ENCODE peak calls at places on chromosomes 4 and X, in eight cellular contexts. J, H, B, G, V, U, L and Q are unnamed samples.

GRCh38 chr4:188854451-188854850 is 715.2 kb downstream of the TRIML1 start:
- DNase-seq in B (no peak), U (no peak), V (no peak), H (peak), J (no peak), G (no peak), L (no peak), Q (no peak)

GRCh38 chr4:110085131-110085530 is 113.3 kb downstream of the ELOVL6 start:
- DNase-seq in U (no peak), B (no peak), G (no peak), H (peak), L (no peak), V (no peak), J (peak), Q (no peak)

GRCh38 chr4:168773388-168774195 is 236.5 kb downstream of the CBR4 start:
- DNase-seq in V (no peak), G (no peak), B (no peak), U (no peak), L (no peak), J (no peak), H (no peak), Q (peak)

GRCh38 chrX:107029752-107030151 is 29.7 kb upstream of the MORC4 start:
- DNase-seq in B (no peak), U (no peak), J (no peak), V (no peak), L (no peak), H (no peak), G (no peak), Q (no peak)

GRCh38 chrX:107825698-107826285 is at the start of gene MID2:
- DNase-seq in H (peak), G (peak), L (peak), U (peak), B (peak), J (peak), V (peak), Q (peak)

GRCh38 chrX:39762266-39762841 is 335.4 kb downstream of the BCOR start:
- DNase-seq in V (no peak), J (no peak), H (peak), L (no peak), U (no peak), G (no peak), B (no peak), Q (no peak)

GRCh38 chrX:21932277-21932996 is 8.1 kb upstream of the SMS start:
- DNase-seq in U (no peak), B (no peak), G (no peak), L (no peak), H (peak), J (peak), V (no peak), Q (no peak)

GRCh38 chr4:40185830-40186664 is 10.8 kb upstream of the RHOH start:
- DNase-seq in J (no peak), B (no peak), L (no peak), H (no peak), G (peak), V (no peak), U (no peak), Q (no peak)

GRCh38 chrX:122777766-122778165 is 406.3 kb upstream of the GRIA3 start:
- DNase-seq in U (no peak), V (no peak), L (no peak), H (peak), B (no peak), G (no peak), J (no peak), Q (no peak)
- TF ChIP-seq CTCF in U (peak), V (no peak), L (no peak), H (no peak), B (no peak), G (no peak), J (peak), Q (no peak)

DNA sequence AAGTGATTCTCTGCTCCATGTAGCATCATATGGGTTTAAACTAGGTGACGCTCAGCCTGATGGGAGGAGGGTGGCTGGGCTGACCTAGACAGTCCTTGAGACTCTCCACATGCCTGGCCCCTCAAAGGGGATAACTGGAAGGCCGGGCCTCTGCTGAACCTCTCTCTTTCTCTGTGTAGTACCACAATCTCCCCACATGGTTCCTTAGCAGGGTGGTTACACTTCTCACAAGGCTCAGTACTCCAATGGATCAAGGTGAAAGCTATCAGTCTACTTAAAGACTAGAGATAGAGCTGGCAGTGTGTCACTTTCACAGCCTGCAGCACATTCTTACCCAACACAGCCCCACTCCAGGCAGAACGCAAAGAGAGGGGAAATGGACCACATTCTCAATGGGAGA is 80.4 kb downstream of the LDB2 start:
- DNase-seq in H (no peak), V (no peak), B (no peak), G (no peak), J (no peak), L (no peak), U (peak), Q (no peak)
- TF ChIP-seq CTCF in H (no peak), V (no peak), B (no peak), G (no peak), J (no peak), L (no peak), U (peak), Q (no peak)

GRCh38 chrX:16665089-16665488 is 15.1 kb downstream of the S100G start:
- DNase-seq in V (no peak), J (no peak), L (no peak), U (no peak), G (no peak), B (no peak), H (peak), Q (no peak)

GRCh38 chrX:16666541-16666940 is 16.6 kb downstream of the S100G start:
- DNase-seq in G (no peak), U (no peak), J (peak), B (no peak), L (no peak), H (no peak), V (no peak), Q (no peak)

GRCh38 chrX:16671005-16671404 is 21.0 kb downstream of the S100G start:
- DNase-seq in J (peak), L (peak), U (no peak), G (peak), H (peak), V (no peak), B (peak), Q (no peak)
- TF ChIP-seq CTCF in J (peak), L (peak), U (peak), G (peak), H (no peak), V (no peak), B (peak), Q (peak)

GRCh38 chr4:85368932-85369331 is 106.0 kb upstream of the ARHGAP24 start:
- DNase-seq in V (no peak), U (no peak), H (no peak), G (no peak), J (no peak), B (no peak), L (no peak), Q (no peak)

GRCh38 chr4:85367815-85368214 is 107.1 kb upstream of the ARHGAP24 start:
- DNase-seq in B (no peak), L (no peak), U (no peak), J (no peak), G (no peak), V (no peak), H (no peak), Q (no peak)

GRCh38 chr4:85368240-85368639 is 106.7 kb upstream of the ARHGAP24 start:
- DNase-seq in J (no peak), G (no peak), L (no peak), V (no peak), U (no peak), H (no peak), B (no peak), Q (no peak)

GRCh38 chr4:85370400-85371032 is 104.4 kb upstream of the ARHGAP24 start:
- DNase-seq in J (peak), G (no peak), V (no peak), H (peak), B (peak), L (peak), U (peak), Q (no peak)

GRCh38 chr4:85369703-85370380 is 105.1 kb upstream of the ARHGAP24 start:
- DNase-seq in V (no peak), U (no peak), G (no peak), J (no peak), H (no peak), L (no peak), B (no peak), Q (no peak)
- TF ChIP-seq CTCF in V (no peak), U (no peak), G (no peak), J (no peak), H (no peak), L (no peak), B (no peak), Q (no peak)